ENCODE peak calls at places on chromosome 20, in nine cellular contexts. W is astrocyte, O is endothelial cell, P is MCF 10A, E is upper lobe of right lung, U is GM23338, R is ascending aorta, M is GM13977, V is AG09319. Q is an unnamed sample.

GRCh38 chr20:51221791-51222408 is 199.0 kb upstream of the KCNG1 start:
- DNase-seq in W (no peak), O (no peak), P (peak), E (no peak), U (peak), R (no peak), M (no peak), V (peak), Q (no peak)

GRCh38 chr20:10511507-10512231 is 76.6 kb downstream of the SLX4IP start:
- DNase-seq in W (peak), O (no peak), P (peak), E (peak), U (peak), R (peak), M (peak), V (peak), Q (peak)

GRCh38 chr20:51487525-51488279 is 54.8 kb downstream of the NFATC2 start:
- DNase-seq in W (peak), O (no peak), P (peak), E (no peak), U (no peak), R (no peak), M (no peak), V (no peak), Q (no peak)

GRCh38 chr20:18287546-18287914 is 797 bp upstream of the ZNF133 start:
- DNase-seq in W (no peak), O (no peak), P (no peak), E (peak), U (no peak), R (no peak), M (no peak), V (no peak), Q (no peak)

GRCh38 chr20:17698419-17698818 is 1.3 kb upstream of the BANF2 start:
- DNase-seq in W (no peak), O (no peak), P (no peak), E (no peak), U (no peak), R (no peak), M (no peak), V (no peak), Q (no peak)

GRCh38 chr20:17556842-17557674 is 12.8 kb upstream of the DSTN start:
- DNase-seq in W (peak), O (no peak), P (peak), E (peak), U (no peak), R (no peak), M (no peak), V (no peak), Q (no peak)

GRCh38 chr20:54029176-54029575 is 41.2 kb downstream of the BCAS1 start:
- DNase-seq in W (no peak), O (no peak), P (no peak), E (no peak), U (no peak), R (no peak), M (no peak), V (no peak), Q (no peak)

GRCh38 chr20:48921883-48922867 is 664 bp downstream of the ARFGEF2 start:
- DNase-seq in W (peak), O (no peak), P (peak), E (no peak), U (peak), R (no peak), M (no peak), V (no peak), Q (no peak)

GRCh38 chr20:13008761-13009681 is at the start of gene SPTLC3:
- DNase-seq in W (peak), O (no peak), P (peak), E (no peak), U (peak), R (no peak), M (no peak), V (no peak), Q (no peak)

GRCh38 chr20:11229772-11230171 is 556.0 kb upstream of the JAG1 start:
- DNase-seq in W (peak), O (no peak), P (peak), E (no peak), U (no peak), R (peak), M (no peak), V (peak), Q (no peak)

GRCh38 chr20:24149881-24150307 is 161.3 kb upstream of the GGTLC1 start:
- DNase-seq in W (no peak), O (peak), P (peak), E (no peak), U (peak), R (no peak), M (no peak), V (no peak), Q (no peak)

GRCh38 chr20:24381886-24382285 is 87.5 kb upstream of the SYNDIG1 start:
- DNase-seq in W (no peak), O (no peak), P (no peak), E (no peak), U (no peak), R (no peak), M (no peak), V (no peak), Q (no peak)

GRCh38 chr20:57514273-57514751 is 10.6 kb downstream of the CTCFL start:
- DNase-seq in W (peak), O (peak), P (peak), E (peak), U (peak), R (no peak), M (peak), V (peak), Q (peak)

GRCh38 chr20:25061103-25061799 is 3.3 kb upstream of the ACSS1 start:
- DNase-seq in W (no peak), O (no peak), P (no peak), E (peak), U (no peak), R (no peak), M (no peak), V (no peak), Q (no peak)

GRCh38 chr20:35263609-35264223 is 14.2 kb downstream of the MMP24OS start:
- DNase-seq in W (no peak), O (no peak), P (no peak), E (peak), U (no peak), R (no peak), M (no peak), V (no peak), Q (no peak)

GRCh38 chr20:42041000-42041565 is 422.9 kb upstream of the CHD6 start:
- DNase-seq in W (no peak), O (no peak), P (no peak), E (no peak), U (no peak), R (no peak), M (no peak), V (no peak), Q (no peak)

GRCh38 chr20:13817342-13817741 is 32.5 kb downstream of the NDUFAF5 start:
- DNase-seq in W (peak), O (no peak), P (no peak), E (no peak), U (no peak), R (no peak), M (no peak), V (no peak), Q (no peak)

GRCh38 chr20:11372831-11373230 is 544.9 kb upstream of the BTBD3 start:
- DNase-seq in W (no peak), O (no peak), P (no peak), E (no peak), U (no peak), R (no peak), M (no peak), V (no peak), Q (no peak)

DNA sequence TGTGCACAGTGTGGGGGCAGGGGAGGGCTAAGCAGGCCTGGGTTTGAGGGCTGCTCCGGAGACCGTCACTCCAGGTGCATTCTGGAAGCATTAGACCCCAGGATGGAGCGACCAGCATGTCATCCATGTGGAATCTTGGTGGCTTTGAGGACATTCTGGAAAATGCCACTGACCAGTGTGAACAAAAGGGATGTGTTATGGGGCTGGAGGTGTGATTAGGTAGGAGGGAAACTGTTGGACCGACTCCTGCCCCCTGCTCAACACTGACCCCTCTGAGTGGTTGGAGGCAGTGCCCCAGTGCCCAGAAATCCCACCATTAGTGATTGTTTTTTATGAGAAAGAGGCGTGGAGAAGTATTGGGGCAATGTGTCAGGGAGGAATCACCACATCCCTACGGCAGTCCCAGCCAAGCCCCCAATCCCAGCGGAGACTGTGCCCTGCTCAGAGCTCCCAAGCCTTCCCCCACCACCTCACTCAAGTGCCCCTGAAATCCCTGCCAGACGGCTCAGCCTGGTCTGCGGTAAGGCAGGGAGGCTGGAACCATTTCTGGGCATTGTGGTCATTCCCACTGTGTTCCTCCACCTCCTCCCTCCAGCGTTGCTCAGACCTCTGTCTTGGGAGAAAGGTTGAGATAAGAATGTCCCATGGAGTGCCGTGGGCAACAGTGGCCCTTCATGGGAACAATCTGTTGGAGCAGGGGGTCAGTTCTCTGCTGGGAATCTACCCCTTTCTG is 44.0 kb upstream of the TTPAL start:
- DNase-seq in W (peak), O (no peak), P (no peak), E (no peak), U (peak), R (no peak), M (no peak), V (no peak), Q (no peak)
- TF ChIP-seq CTCF in W (no peak), O (no peak), P (no peak), E (no peak), U (peak), R (no peak), M (no peak), V (no peak), Q (no peak)

DNA sequence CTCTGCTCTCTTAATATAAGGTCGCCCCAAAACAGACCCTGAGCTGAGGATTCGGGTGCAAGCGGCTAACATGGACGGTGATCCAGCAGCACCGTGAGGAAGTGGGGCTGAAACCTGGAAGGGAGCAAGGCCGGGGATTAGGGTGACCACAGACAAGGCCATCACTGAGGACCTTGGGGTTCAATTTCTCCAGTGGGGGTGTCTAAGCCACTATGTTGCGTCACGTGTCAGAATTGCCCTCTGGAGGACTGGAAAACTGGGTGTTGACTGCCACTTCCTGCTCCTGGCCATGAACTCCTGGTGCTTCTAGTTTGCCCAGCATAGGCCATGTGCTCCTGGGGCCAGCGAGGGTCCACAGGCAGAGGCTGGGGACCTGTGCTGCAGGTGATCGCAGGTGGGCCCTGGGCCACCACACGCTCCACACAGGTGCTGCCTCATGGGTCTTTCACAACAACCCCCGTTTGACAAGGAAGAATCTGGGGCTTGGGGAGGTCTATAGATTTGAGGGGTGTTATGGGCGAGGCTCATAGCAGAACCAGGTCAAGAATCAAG is 101.9 kb downstream of the CDH26 start:
- DNase-seq in W (no peak), O (no peak), P (no peak), E (no peak), U (no peak), R (no peak), M (no peak), V (no peak), Q (no peak)
- TF ChIP-seq CTCF in W (no peak), O (no peak), P (no peak), E (no peak), U (no peak), R (no peak), M (no peak), V (no peak), Q (no peak)

DNA sequence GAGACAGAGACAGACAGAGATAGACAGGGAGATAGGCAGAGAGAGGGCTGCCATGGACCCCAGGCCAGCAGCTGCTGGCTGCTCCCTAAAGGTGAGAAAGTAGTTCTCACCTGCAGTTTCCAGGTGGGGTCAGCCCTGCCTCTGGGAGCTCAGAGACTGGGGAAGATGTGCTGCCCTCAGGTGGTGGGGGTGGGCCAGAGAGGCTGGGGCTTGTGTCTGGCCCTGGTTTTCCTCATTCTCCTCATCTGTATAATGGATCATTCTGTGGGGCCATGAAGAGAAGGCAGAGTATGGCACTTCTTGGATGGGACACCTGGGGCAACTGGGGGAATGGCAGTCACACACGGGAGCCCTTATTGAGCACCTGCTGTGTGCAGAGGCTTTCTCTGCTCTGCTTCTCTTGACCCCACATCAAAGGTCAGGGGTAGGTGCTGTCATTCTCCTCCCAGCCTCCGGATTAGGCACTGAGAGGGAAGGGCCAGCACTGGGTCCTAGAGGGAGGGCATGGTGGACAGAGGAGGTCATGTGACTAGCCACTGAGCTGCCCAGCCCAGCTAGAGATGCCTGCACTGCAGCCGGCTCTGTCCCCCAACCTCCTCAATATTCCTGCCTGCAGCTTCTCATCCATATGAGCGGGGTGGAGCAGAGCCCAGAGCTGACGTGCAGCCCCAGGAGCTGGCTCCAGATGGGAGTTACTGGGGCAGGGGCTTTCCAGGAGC is 4.1 kb downstream of the ANGPT4 start:
- DNase-seq in W (no peak), O (no peak), P (no peak), E (no peak), U (peak), R (no peak), M (no peak), V (no peak), Q (no peak)
- TF ChIP-seq CTCF in W (no peak), O (no peak), P (no peak), E (no peak), U (peak), R (no peak), M (no peak), V (no peak), Q (peak)

GRCh38 chr20:58701431-58702160 is 9.0 kb downstream of the NPEPL1 start:
- DNase-seq in W (no peak), O (no peak), P (no peak), E (peak), U (no peak), R (no peak), M (no peak), V (no peak), Q (no peak)

GRCh38 chr20:58703765-58704331 is 11.2 kb downstream of the NPEPL1 start:
- DNase-seq in W (no peak), O (no peak), P (no peak), E (no peak), U (no peak), R (no peak), M (no peak), V (no peak), Q (no peak)

GRCh38 chr20:58702161-58702510 is 9.5 kb downstream of the NPEPL1 start:
- DNase-seq in W (no peak), O (no peak), P (no peak), E (no peak), U (no peak), R (no peak), M (no peak), V (no peak), Q (no peak)

GRCh38 chr20:58700823-58701222 is 8.2 kb downstream of the NPEPL1 start:
- DNase-seq in W (no peak), O (no peak), P (no peak), E (peak), U (no peak), R (no peak), M (no peak), V (no peak), Q (no peak)

GRCh38 chr20:58702859-58703648 is 10.5 kb downstream of the NPEPL1 start:
- DNase-seq in W (no peak), O (no peak), P (no peak), E (no peak), U (no peak), R (no peak), M (no peak), V (no peak), Q (no peak)
- TF ChIP-seq CTCF in W (peak), O (peak), P (peak), E (peak), U (peak), R (no peak), M (peak), V (peak), Q (peak)

GRCh38 chr20:1335961-1336698 is 7.2 kb upstream of the SDCBP2 start:
- DNase-seq in W (no peak), O (no peak), P (peak), E (no peak), U (no peak), R (no peak), M (no peak), V (no peak), Q (no peak)

GRCh38 chr20:1332749-1333300 is 3.9 kb upstream of the SDCBP2 start:
- DNase-seq in W (no peak), O (no peak), P (no peak), E (no peak), U (no peak), R (no peak), M (no peak), V (no peak), Q (no peak)

GRCh38 chr20:1333462-1334369 is 4.8 kb upstream of the SDCBP2 start:
- DNase-seq in W (no peak), O (no peak), P (no peak), E (no peak), U (no peak), R (no peak), M (no peak), V (no peak), Q (no peak)

GRCh38 chr20:1334370-1334731 is 5.4 kb upstream of the SDCBP2 start:
- DNase-seq in W (no peak), O (no peak), P (no peak), E (no peak), U (no peak), R (no peak), M (no peak), V (no peak), Q (no peak)

GRCh38 chr20:1334761-1335160 is 5.8 kb upstream of the SDCBP2 start:
- DNase-seq in W (no peak), O (no peak), P (peak), E (no peak), U (peak), R (no peak), M (no peak), V (no peak), Q (no peak)
- TF ChIP-seq CTCF in W (no peak), O (no peak), P (no peak), E (no peak), U (peak), R (no peak), M (no peak), V (no peak), Q (no peak)